ENCODE peak calls at places on chromosomes 7 and 10, in nine cellular contexts. B is MCF 10A; Q is H4; S is posterior cingulate gyrus; D is stimulated activated CD8-positive, alpha-beta memory T cell treated with anti-CD3 and anti-CD28 coated beads, Interleukin-2, amount 100 ng/mL, for 1 hour; C is GM06990; U is naive thymus-derived CD8-positive, alpha-beta T cell; H is NB4; W is NCI-H2171. F is an unnamed sample.

GRCh38 chr7:24668922-24669635 is 88.2 kb downstream of the GSDME start:
- DNase-seq in B (peak), Q (no peak), S (no peak), D (no peak), C (no peak), U (no peak), H (no peak), W (no peak), F (no peak)

GRCh38 chr10:94991243-94991888 is 52.9 kb downstream of the CYP2C9 start:
- DNase-seq in B (no peak), Q (no peak), S (no peak), D (no peak), C (no peak), U (no peak), H (no peak), W (no peak), F (no peak)

GRCh38 chr7:15906436-15906835 is 220.0 kb upstream of the MEOX2 start:
- DNase-seq in B (no peak), Q (no peak), S (no peak), D (no peak), C (no peak), U (no peak), H (no peak), W (no peak), F (no peak)

GRCh38 chr7:79988642-79989041 is 146.0 kb upstream of the GNAI1 start:
- DNase-seq in B (no peak), Q (peak), S (no peak), D (no peak), C (no peak), U (no peak), H (no peak), W (no peak), F (no peak)

GRCh38 chr10:48444861-48445841 is 138.7 kb downstream of the MAPK8 start:
- DNase-seq in B (peak), Q (no peak), S (no peak), D (no peak), C (no peak), U (no peak), H (no peak), W (peak), F (no peak)

GRCh38 chr10:72740526-72740925 is 48.6 kb downstream of the MCU start:
- DNase-seq in B (peak), Q (peak), S (no peak), D (no peak), C (no peak), U (no peak), H (peak), W (no peak), F (no peak)

GRCh38 chr7:77457779-77458178 is 41.6 kb upstream of the GSAP start:
- DNase-seq in B (no peak), Q (no peak), S (no peak), D (no peak), C (no peak), U (no peak), H (no peak), W (no peak), F (no peak)

GRCh38 chr7:44267719-44268413 is 57.5 kb downstream of the CAMK2B start:
- DNase-seq in B (no peak), Q (no peak), S (no peak), D (no peak), C (no peak), U (no peak), H (no peak), W (peak), F (no peak)

GRCh38 chr10:49173848-49174247 is 14.3 kb downstream of the TMEM273 start:
- DNase-seq in B (no peak), Q (no peak), S (no peak), D (no peak), C (no peak), U (no peak), H (no peak), W (no peak), F (no peak)

GRCh38 chr10:133381041-133381440 is 2.0 kb downstream of the PAOX start:
- DNase-seq in B (no peak), Q (no peak), S (no peak), D (no peak), C (no peak), U (no peak), H (no peak), W (no peak), F (no peak)

GRCh38 chr10:78691301-78692030 is 377.3 kb upstream of the ZMIZ1 start:
- DNase-seq in B (no peak), Q (no peak), S (no peak), D (no peak), C (no peak), U (no peak), H (no peak), W (no peak), F (no peak)

GRCh38 chr10:114715171-114715670 is 57.1 kb upstream of the ABLIM1 start:
- DNase-seq in B (peak), Q (peak), S (no peak), D (no peak), C (no peak), U (no peak), H (no peak), W (no peak), F (no peak)

GRCh38 chr10:101512741-101513140 is 75.3 kb downstream of the POLL start:
- DNase-seq in B (peak), Q (no peak), S (no peak), D (no peak), C (no peak), U (no peak), H (no peak), W (no peak), F (no peak)

GRCh38 chr7:87463982-87464381 is 11.5 kb downstream of the ABCB4 start:
- DNase-seq in B (no peak), Q (no peak), S (no peak), D (no peak), C (no peak), U (no peak), H (no peak), W (no peak), F (no peak)

GRCh38 chr10:97494151-97494550 is 4.1 kb downstream of the MMS19 start:
- DNase-seq in B (no peak), Q (no peak), S (peak), D (no peak), C (no peak), U (no peak), H (no peak), W (no peak), F (no peak)

GRCh38 chr7:114502454-114503254 is 88.0 kb downstream of the FOXP2 start:
- DNase-seq in B (peak), Q (peak), S (no peak), D (no peak), C (no peak), U (no peak), H (no peak), W (no peak), F (no peak)

GRCh38 chr7:158299607-158300006 is 288.0 kb downstream of the PTPRN2 start:
- DNase-seq in B (no peak), Q (no peak), S (no peak), D (no peak), C (no peak), U (no peak), H (no peak), W (no peak), F (no peak)

GRCh38 chr7:4774804-4775280 is 581 bp upstream of the AP5Z1 start:
- DNase-seq in B (peak), Q (no peak), S (no peak), D (no peak), C (no peak), U (no peak), H (peak), W (no peak), F (no peak)

GRCh38 chr10:85673270-85673669 is 693.3 kb downstream of the GRID1 start:
- DNase-seq in B (no peak), Q (no peak), S (no peak), D (no peak), C (no peak), U (no peak), H (no peak), W (no peak), F (no peak)

GRCh38 chr10:32225976-32226375 is 121.0 kb downstream of the EPC1 start:
- DNase-seq in B (no peak), Q (no peak), S (no peak), D (no peak), C (no peak), U (no peak), H (no peak), W (no peak), F (no peak)

GRCh38 chr10:6678211-6678803 is 98.2 kb upstream of the PRKCQ start:
- DNase-seq in B (peak), Q (no peak), S (peak), D (peak), C (no peak), U (peak), H (peak), W (no peak), F (peak)

GRCh38 chr7:80588591-80588990 is 49.9 kb upstream of the CD36 start:
- DNase-seq in B (no peak), Q (no peak), S (no peak), D (no peak), C (no peak), U (no peak), H (peak), W (no peak), F (no peak)

GRCh38 chr7:5408777-5409176 is 14.9 kb downstream of the TNRC18 start:
- DNase-seq in B (peak), Q (no peak), S (no peak), D (no peak), C (no peak), U (no peak), H (no peak), W (no peak), F (no peak)

GRCh38 chr7:151091431-151091830 is 5.2 kb downstream of the AGAP3 start:
- DNase-seq in B (peak), Q (no peak), S (no peak), D (no peak), C (no peak), U (no peak), H (peak), W (no peak), F (no peak)

GRCh38 chr7:91083855-91084644 is 180.2 kb upstream of the FZD1 start:
- DNase-seq in B (no peak), Q (peak), S (peak), D (no peak), C (no peak), U (no peak), H (no peak), W (no peak), F (no peak)

GRCh38 chr10:131109746-131110145 is 201.8 kb downstream of the TCERG1L start:
- DNase-seq in B (no peak), Q (no peak), S (no peak), D (no peak), C (no peak), U (no peak), H (no peak), W (no peak), F (no peak)

GRCh38 chr7:157683251-157684156 is 346.7 kb downstream of the DNAJB6 start:
- DNase-seq in B (no peak), Q (no peak), S (no peak), D (no peak), C (no peak), U (no peak), H (no peak), W (no peak), F (no peak)

GRCh38 chr7:99380823-99381663 is 6.5 kb downstream of the ARPC1B start:
- DNase-seq in B (no peak), Q (no peak), S (no peak), D (peak), C (peak), U (peak), H (no peak), W (no peak), F (peak)

GRCh38 chr7:130875901-130876300 is 141.9 kb upstream of the KLF14 start:
- DNase-seq in B (no peak), Q (no peak), S (no peak), D (no peak), C (no peak), U (no peak), H (no peak), W (no peak), F (no peak)

GRCh38 chr7:8057566-8057965 is 89.0 kb downstream of the GLCCI1 start:
- DNase-seq in B (no peak), Q (no peak), S (no peak), D (no peak), C (no peak), U (no peak), H (no peak), W (no peak), F (no peak)

GRCh38 chr10:104069610-104070009 is 16.1 kb downstream of the COL17A1 start:
- DNase-seq in B (no peak), Q (no peak), S (no peak), D (no peak), C (no peak), U (no peak), H (no peak), W (no peak), F (no peak)

GRCh38 chr7:46352335-46352954 is 431.4 kb upstream of the IGFBP3 start:
- DNase-seq in B (peak), Q (peak), S (peak), D (no peak), C (peak), U (no peak), H (peak), W (no peak), F (no peak)